ENCODE peak calls at places on chromosomes 5 and 9, in five cellular contexts. One of them, this sample, is unnamed.

GRCh38 chr9:31355965-31356364 is 1028.5 kb upstream of the ACO1 start:
- DNase-seq in AG10803: no peak
- DNase-seq in neural progenitor cell: no peak
- DNase-seq in AG04450: no peak
- DNase-seq in transverse colon: no peak
- DNase-seq in this sample: no peak

GRCh38 chr5:45609661-45610060 is 86.5 kb downstream of the HCN1 start:
- DNase-seq in AG10803: no peak
- DNase-seq in neural progenitor cell: no peak
- DNase-seq in AG04450: no peak
- DNase-seq in transverse colon: no peak
- DNase-seq in this sample: no peak

GRCh38 chr5:177482359-177482795 is 8.9 kb upstream of the DBN1 start:
- DNase-seq in AG10803: no peak
- DNase-seq in neural progenitor cell: no peak
- DNase-seq in AG04450: no peak
- DNase-seq in transverse colon: no peak
- DNase-seq in this sample: no peak

GRCh38 chr9:36840895-36841536 is 193.1 kb downstream of the PAX5 start:
- DNase-seq in AG10803: peak
- DNase-seq in neural progenitor cell: no peak
- DNase-seq in AG04450: no peak
- DNase-seq in transverse colon: no peak
- DNase-seq in this sample: no peak

GRCh38 chr9:77495834-77496671 is 152.1 kb downstream of the GNA14 start:
- DNase-seq in AG10803: peak
- DNase-seq in neural progenitor cell: no peak
- DNase-seq in AG04450: no peak
- DNase-seq in transverse colon: no peak
- DNase-seq in this sample: peak

GRCh38 chr9:124299519-124300090 is 41.9 kb downstream of the NEK6 start:
- DNase-seq in AG10803: no peak
- DNase-seq in neural progenitor cell: no peak
- DNase-seq in AG04450: no peak
- DNase-seq in transverse colon: no peak
- DNase-seq in this sample: no peak

GRCh38 chr9:135224286-135224871 is 136.9 kb downstream of the OLFM1 start:
- DNase-seq in AG10803: no peak
- DNase-seq in neural progenitor cell: no peak
- DNase-seq in AG04450: no peak
- DNase-seq in transverse colon: no peak
- DNase-seq in this sample: no peak

GRCh38 chr9:72972636-72973035 is 19.8 kb upstream of the ALDH1A1 start:
- DNase-seq in AG10803: no peak
- DNase-seq in neural progenitor cell: no peak
- DNase-seq in AG04450: no peak
- DNase-seq in transverse colon: no peak
- DNase-seq in this sample: no peak

GRCh38 chr5:146390469-146390868 is 51.8 kb downstream of the POU4F3 start:
- DNase-seq in AG10803: no peak
- DNase-seq in neural progenitor cell: peak
- DNase-seq in AG04450: no peak
- DNase-seq in transverse colon: no peak
- DNase-seq in this sample: no peak

GRCh38 chr9:119283118-119283794 is 86.0 kb downstream of the BRINP1 start:
- DNase-seq in AG10803: peak
- DNase-seq in neural progenitor cell: peak
- DNase-seq in AG04450: no peak
- DNase-seq in transverse colon: no peak
- DNase-seq in this sample: no peak

GRCh38 chr5:88833371-88834107 is 49.4 kb downstream of the MEF2C start:
- DNase-seq in AG10803: peak
- DNase-seq in neural progenitor cell: no peak
- DNase-seq in AG04450: no peak
- DNase-seq in transverse colon: peak
- DNase-seq in this sample: peak

GRCh38 chr5:152004095-152004494 is 79.4 kb upstream of the GLRA1 start:
- DNase-seq in AG10803: no peak
- DNase-seq in neural progenitor cell: no peak
- DNase-seq in AG04450: no peak
- DNase-seq in transverse colon: no peak
- DNase-seq in this sample: no peak

GRCh38 chr9:130982636-130983282 is 26.2 kb upstream of the LAMC3 start:
- DNase-seq in AG10803: no peak
- DNase-seq in neural progenitor cell: no peak
- DNase-seq in AG04450: no peak
- DNase-seq in transverse colon: no peak
- DNase-seq in this sample: no peak

GRCh38 chr5:139232161-139232724 is 34.1 kb upstream of the SIL1 start:
- DNase-seq in AG10803: peak
- DNase-seq in neural progenitor cell: no peak
- DNase-seq in AG04450: no peak
- DNase-seq in transverse colon: no peak
- DNase-seq in this sample: peak

GRCh38 chr5:172906436-172906835 is 52.8 kb upstream of the RPL26L1 start:
- DNase-seq in AG10803: peak
- DNase-seq in neural progenitor cell: no peak
- DNase-seq in AG04450: no peak
- DNase-seq in transverse colon: no peak
- DNase-seq in this sample: no peak

GRCh38 chr9:124257070-124257864 is 482 bp upstream of the NEK6 start:
- DNase-seq in AG10803: peak
- DNase-seq in neural progenitor cell: peak
- DNase-seq in AG04450: no peak
- DNase-seq in transverse colon: peak
- DNase-seq in this sample: no peak

GRCh38 chr5:20972419-20972925 is 984.5 kb upstream of the CDH18 start:
- DNase-seq in AG10803: no peak
- DNase-seq in neural progenitor cell: peak
- DNase-seq in AG04450: no peak
- DNase-seq in transverse colon: no peak
- DNase-seq in this sample: no peak

GRCh38 chr5:83396662-83397061 is 74.9 kb upstream of the VCAN start:
- DNase-seq in AG10803: no peak
- DNase-seq in neural progenitor cell: no peak
- DNase-seq in AG04450: no peak
- DNase-seq in transverse colon: no peak
- DNase-seq in this sample: no peak

GRCh38 chr9:130186839-130187522 is 14.8 kb downstream of the NCS1 start:
- DNase-seq in AG10803: peak
- DNase-seq in neural progenitor cell: peak
- DNase-seq in AG04450: no peak
- DNase-seq in transverse colon: peak
- DNase-seq in this sample: no peak

GRCh38 chr9:133054194-133054890 is 7.4 kb upstream of the CEL start:
- DNase-seq in AG10803: no peak
- DNase-seq in neural progenitor cell: no peak
- DNase-seq in AG04450: no peak
- DNase-seq in transverse colon: no peak
- DNase-seq in this sample: no peak

GRCh38 chr5:169290895-169291294 is 10.0 kb downstream of the SLIT3 start:
- DNase-seq in AG10803: no peak
- DNase-seq in neural progenitor cell: no peak
- DNase-seq in AG04450: no peak
- DNase-seq in transverse colon: no peak
- DNase-seq in this sample: no peak

GRCh38 chr5:57441557-57441956 is 41.1 kb downstream of the ACTBL2 start:
- DNase-seq in AG10803: peak
- DNase-seq in neural progenitor cell: no peak
- DNase-seq in AG04450: peak
- DNase-seq in transverse colon: no peak
- DNase-seq in this sample: peak

GRCh38 chr5:88732181-88732633 is 150.8 kb downstream of the MEF2C start:
- DNase-seq in AG10803: peak
- DNase-seq in neural progenitor cell: no peak
- DNase-seq in AG04450: no peak
- DNase-seq in transverse colon: peak
- DNase-seq in this sample: no peak

GRCh38 chr5:61306531-61307195 is 25.4 kb upstream of the ZSWIM6 start:
- DNase-seq in AG10803: peak
- DNase-seq in neural progenitor cell: no peak
- DNase-seq in AG04450: no peak
- DNase-seq in transverse colon: no peak
- DNase-seq in this sample: peak

GRCh38 chr5:15499528-15500325 is at the start of gene FBXL7:
- DNase-seq in AG10803: peak
- DNase-seq in neural progenitor cell: peak
- DNase-seq in AG04450: peak
- DNase-seq in transverse colon: peak
- DNase-seq in this sample: peak
- TF ChIP-seq CTCF in AG10803: peak
- TF ChIP-seq CTCF in neural progenitor cell: peak
- TF ChIP-seq CTCF in AG04450: peak
- TF ChIP-seq CTCF in transverse colon: no peak
- TF ChIP-seq CTCF in this sample: peak

GRCh38 chr5:68261174-68262021 is 45.8 kb downstream of the PIK3R1 start:
- DNase-seq in AG10803: peak
- DNase-seq in neural progenitor cell: no peak
- DNase-seq in AG04450: no peak
- DNase-seq in transverse colon: no peak
- DNase-seq in this sample: no peak
- TF ChIP-seq CTCF in AG10803: peak
- TF ChIP-seq CTCF in neural progenitor cell: peak
- TF ChIP-seq CTCF in AG04450: peak
- TF ChIP-seq CTCF in transverse colon: no peak
- TF ChIP-seq CTCF in this sample: peak

GRCh38 chr9:89167788-89168187 is 10.8 kb downstream of the SHC3 start:
- DNase-seq in AG10803: no peak
- DNase-seq in neural progenitor cell: no peak
- DNase-seq in AG04450: no peak
- DNase-seq in transverse colon: no peak
- DNase-seq in this sample: no peak

GRCh38 chr9:89165880-89166279 is 12.7 kb downstream of the SHC3 start:
- DNase-seq in AG10803: no peak
- DNase-seq in neural progenitor cell: no peak
- DNase-seq in AG04450: no peak
- DNase-seq in transverse colon: no peak
- DNase-seq in this sample: no peak

GRCh38 chr9:89165341-89165740 is 13.3 kb downstream of the SHC3 start:
- DNase-seq in AG10803: peak
- DNase-seq in neural progenitor cell: no peak
- DNase-seq in AG04450: no peak
- DNase-seq in transverse colon: no peak
- DNase-seq in this sample: no peak

GRCh38 chr9:89168901-89169813 is 9.5 kb downstream of the SHC3 start:
- DNase-seq in AG10803: no peak
- DNase-seq in neural progenitor cell: no peak
- DNase-seq in AG04450: no peak
- DNase-seq in transverse colon: no peak
- DNase-seq in this sample: no peak

GRCh38 chr9:89166871-89167270 is 11.7 kb downstream of the SHC3 start:
- DNase-seq in AG10803: no peak
- DNase-seq in neural progenitor cell: no peak
- DNase-seq in AG04450: no peak
- DNase-seq in transverse colon: no peak
- DNase-seq in this sample: no peak
- TF ChIP-seq CTCF in AG10803: no peak
- TF ChIP-seq CTCF in neural progenitor cell: no peak
- TF ChIP-seq CTCF in AG04450: no peak
- TF ChIP-seq CTCF in transverse colon: no peak
- TF ChIP-seq CTCF in this sample: no peak

DNA sequence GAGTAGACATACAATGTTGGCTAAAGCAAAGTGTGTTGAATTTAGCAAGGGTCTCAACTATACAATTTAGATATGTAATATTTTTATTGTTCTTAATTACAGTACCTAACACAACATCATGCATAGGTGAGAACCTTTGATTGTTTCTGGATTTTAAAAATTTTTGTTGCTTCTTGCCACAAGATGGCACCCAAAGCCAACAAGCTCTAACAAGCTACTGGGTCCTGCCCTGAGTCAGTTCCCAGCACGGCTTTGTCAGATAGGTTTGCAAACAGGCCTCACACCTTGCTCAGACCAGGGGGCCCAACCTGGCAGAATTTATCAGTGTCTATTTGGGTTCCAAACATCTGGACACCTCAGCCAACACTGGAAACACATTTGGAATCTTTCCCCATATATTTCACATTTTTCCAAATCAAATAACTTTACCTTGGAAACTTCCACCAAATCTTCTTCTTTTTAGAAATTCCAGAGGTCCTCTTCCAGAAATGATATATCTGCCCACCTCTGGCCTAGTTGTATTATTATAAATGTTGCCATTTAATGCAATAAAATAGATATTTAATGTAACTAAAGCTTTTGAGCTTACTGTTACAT is 49.5 kb upstream of the EGFLAM start:
- DNase-seq in AG10803: peak
- DNase-seq in neural progenitor cell: peak
- DNase-seq in AG04450: peak
- DNase-seq in transverse colon: no peak
- DNase-seq in this sample: no peak
- TF ChIP-seq CTCF in AG10803: peak
- TF ChIP-seq CTCF in neural progenitor cell: peak
- TF ChIP-seq CTCF in AG04450: peak
- TF ChIP-seq CTCF in transverse colon: peak
- TF ChIP-seq CTCF in this sample: peak

GRCh38 chr5:174571662-174572397 is 152.6 kb upstream of the MSX2 start:
- DNase-seq in AG10803: peak
- DNase-seq in neural progenitor cell: peak
- DNase-seq in AG04450: peak
- DNase-seq in transverse colon: peak
- DNase-seq in this sample: peak
- TF ChIP-seq CTCF in AG10803: peak
- TF ChIP-seq CTCF in neural progenitor cell: no peak
- TF ChIP-seq CTCF in AG04450: peak
- TF ChIP-seq CTCF in transverse colon: no peak
- TF ChIP-seq CTCF in this sample: peak

DNA sequence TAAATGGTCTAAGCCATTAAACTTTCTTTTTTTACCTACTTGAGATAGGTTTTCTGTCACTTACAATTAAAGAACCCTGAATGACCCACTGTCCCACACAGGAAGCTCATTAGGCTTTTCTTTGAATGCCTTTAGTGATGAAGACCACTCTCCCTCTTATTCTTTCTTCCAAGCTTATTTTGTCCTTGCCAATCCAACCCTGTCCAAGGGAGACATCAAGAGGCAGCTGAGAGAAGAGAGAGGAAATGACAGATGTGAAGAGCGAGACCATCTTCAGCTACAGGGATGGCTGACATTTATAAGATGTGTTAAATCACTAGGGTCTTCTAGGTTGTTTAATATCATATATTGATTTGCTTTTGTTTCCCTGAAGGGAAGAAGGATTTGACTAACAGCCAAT is 133.5 kb downstream of the FAM114A2 start:
- DNase-seq in AG10803: no peak
- DNase-seq in neural progenitor cell: peak
- DNase-seq in AG04450: no peak
- DNase-seq in transverse colon: no peak
- DNase-seq in this sample: no peak
- TF ChIP-seq CTCF in AG10803: no peak
- TF ChIP-seq CTCF in neural progenitor cell: peak
- TF ChIP-seq CTCF in AG04450: no peak
- TF ChIP-seq CTCF in transverse colon: no peak
- TF ChIP-seq CTCF in this sample: no peak

GRCh38 chr5:9037048-9037447 is 508.8 kb downstream of the SEMA5A start:
- DNase-seq in AG10803: no peak
- DNase-seq in neural progenitor cell: no peak
- DNase-seq in AG04450: no peak
- DNase-seq in transverse colon: no peak
- DNase-seq in this sample: no peak
- TF ChIP-seq CTCF in AG10803: no peak
- TF ChIP-seq CTCF in neural progenitor cell: no peak
- TF ChIP-seq CTCF in AG04450: no peak
- TF ChIP-seq CTCF in transverse colon: no peak
- TF ChIP-seq CTCF in this sample: no peak